ENCODE peak calls at places on chromosome 1, in six cellular contexts. Z is testis, I is astrocyte of the cerebellum, P is epithelial cell of esophagus, Q is mucosa of descending colon, X is neural progenitor cell. D is an unnamed sample.

GRCh38 chr1:218517507-218517906 is 172.4 kb downstream of the TGFB2 start:
- DNase-seq in Z (no peak), I (no peak), P (no peak), Q (no peak), X (no peak), D (no peak)

GRCh38 chr1:238119060-238119459 is 228.3 kb upstream of the ZP4 start:
- DNase-seq in Z (no peak), I (no peak), P (no peak), Q (no peak), X (peak; percentile 37), D (no peak)

GRCh38 chr1:158390342-158390741 is 8.9 kb downstream of the OR10T2 start:
- DNase-seq in Z (no peak), I (no peak), P (no peak), Q (no peak), X (no peak), D (no peak)

GRCh38 chr1:22077728-22078127 is 25.2 kb downstream of the CDC42 start:
- DNase-seq in Z (no peak), I (no peak), P (peak; percentile 46), Q (no peak), X (no peak), D (no peak)

GRCh38 chr1:37239225-37239740 is 205.0 kb upstream of the GRIK3 start:
- DNase-seq in Z (no peak), I (no peak), P (no peak), Q (no peak), X (no peak), D (no peak)

GRCh38 chr1:24957808-24958752 is 28.0 kb upstream of the RUNX3 start:
- DNase-seq in Z (no peak), I (no peak), P (no peak), Q (no peak), X (no peak), D (no peak)

GRCh38 chr1:150703427-150703826 is 6.5 kb upstream of the GOLPH3L start:
- DNase-seq in Z (no peak), I (no peak), P (no peak), Q (no peak), X (no peak), D (no peak)

GRCh38 chr1:206082831-206083695 is 30.1 kb downstream of the RHEX start:
- DNase-seq in Z (no peak), I (no peak), P (no peak), Q (no peak), X (no peak), D (no peak)

GRCh38 chr1:34362949-34363348 is 186.2 kb downstream of the C1orf94 start:
- DNase-seq in Z (no peak), I (no peak), P (no peak), Q (no peak), X (no peak), D (no peak)

GRCh38 chr1:201475121-201475520 is 6.1 kb upstream of the PHLDA3 start:
- DNase-seq in Z (no peak), I (no peak), P (peak; percentile 93), Q (no peak), X (no peak), D (no peak)

GRCh38 chr1:100456880-100457279 is 81.1 kb upstream of the GPR88 start:
- DNase-seq in Z (no peak), I (no peak), P (peak; percentile 41), Q (no peak), X (no peak), D (no peak)

GRCh38 chr1:65419681-65420589 is 533 bp upstream of the LEPR start:
- DNase-seq in Z (peak; percentile 99), I (peak; percentile 96), P (peak; percentile 99), Q (peak; percentile 98), X (peak; percentile 98), D (peak; percentile 94)

GRCh38 chr1:65420590-65421340 is at the start of the genes LEPR and LEPROT:
- DNase-seq in Z (no peak), I (peak; percentile 31), P (no peak), Q (no peak), X (peak; percentile 85), D (no peak)

GRCh38 chr1:65416767-65417166 is 3.7 kb upstream of the LEPR start:
- DNase-seq in Z (no peak), I (no peak), P (no peak), Q (no peak), X (no peak), D (no peak)

GRCh38 chr1:65418522-65419185 is 1.8 kb upstream of the LEPR start:
- DNase-seq in Z (no peak), I (no peak), P (peak; percentile 64), Q (no peak), X (no peak), D (no peak)

DNA sequence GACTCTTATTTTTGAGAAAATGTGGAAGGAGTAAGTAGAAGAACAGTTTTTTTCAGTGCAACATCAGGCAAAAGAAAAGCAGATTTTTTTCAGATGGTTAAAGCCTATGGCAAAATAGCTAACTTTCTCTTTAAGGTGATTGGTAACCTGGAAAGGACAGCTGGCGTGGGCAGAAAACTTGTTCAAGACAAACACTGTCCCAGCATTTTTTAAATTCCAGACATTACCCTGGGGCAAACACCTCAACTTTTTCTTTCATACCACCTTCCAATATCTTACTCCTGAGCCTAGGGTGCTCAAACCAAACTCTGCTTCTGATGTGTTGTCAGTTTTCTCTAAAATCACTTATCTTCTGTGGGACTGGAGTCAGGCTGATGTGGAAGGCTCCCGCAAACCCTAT is 2.7 kb upstream of the LEPR start:
- DNase-seq in Z (no peak), I (no peak), P (peak; percentile 64), Q (no peak), X (no peak), D (no peak)
- H3K4me3 ChIP-seq in Z (no peak overlapping the region), I (no peak overlapping the region), P (no peak overlapping the region), Q (no peak overlapping the region), X (no peak overlapping the region), D (no peak overlapping the region)

DNA sequence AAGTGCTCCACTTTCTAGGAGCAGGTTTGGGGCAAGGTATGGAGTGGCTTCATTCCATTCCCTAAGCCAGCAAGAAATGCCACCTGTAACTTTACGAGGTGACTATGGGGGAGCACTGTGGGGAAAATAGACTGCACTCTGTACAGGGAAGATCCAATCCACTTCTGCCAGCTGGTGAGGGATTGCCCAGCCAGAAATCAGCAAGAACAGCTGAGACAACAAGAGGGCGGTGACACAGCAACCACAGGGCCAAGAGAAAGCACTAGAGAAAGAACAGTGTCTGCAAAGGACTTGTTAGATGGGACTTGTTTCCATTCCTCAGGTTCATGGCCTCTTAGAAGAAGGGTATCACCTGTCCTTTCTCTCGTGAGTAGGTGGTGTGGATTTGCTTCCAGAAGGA is 19.6 kb downstream of the CAPN8 start:
- DNase-seq in Z (no peak), I (no peak), P (no peak), Q (peak; percentile 64), X (no peak), D (no peak)
- H3K4me3 ChIP-seq in Z (no peak overlapping the region), I (no peak overlapping the region), P (no peak overlapping the region), Q (no peak overlapping the region), X (no peak overlapping the region), D (no peak overlapping the region)

GRCh38 chr1:247908761-247909160 is 11.3 kb upstream of the OR2T8 start:
- DNase-seq in Z (no peak), I (no peak), P (no peak), Q (no peak), X (no peak), D (no peak)

GRCh38 chr1:247905181-247905580 is 9.8 kb downstream of the OR2W3 start:
- DNase-seq in Z (no peak), I (no peak), P (no peak), Q (no peak), X (no peak), D (no peak)

GRCh38 chr1:247905899-247906503 is 10.6 kb downstream of the OR2W3 start:
- DNase-seq in Z (no peak), I (no peak), P (no peak), Q (no peak), X (no peak), D (no peak)

GRCh38 chr1:247904122-247904521 is 8.7 kb downstream of the OR2W3 start:
- DNase-seq in Z (no peak), I (no peak), P (no peak), Q (no peak), X (no peak), D (no peak)

DNA sequence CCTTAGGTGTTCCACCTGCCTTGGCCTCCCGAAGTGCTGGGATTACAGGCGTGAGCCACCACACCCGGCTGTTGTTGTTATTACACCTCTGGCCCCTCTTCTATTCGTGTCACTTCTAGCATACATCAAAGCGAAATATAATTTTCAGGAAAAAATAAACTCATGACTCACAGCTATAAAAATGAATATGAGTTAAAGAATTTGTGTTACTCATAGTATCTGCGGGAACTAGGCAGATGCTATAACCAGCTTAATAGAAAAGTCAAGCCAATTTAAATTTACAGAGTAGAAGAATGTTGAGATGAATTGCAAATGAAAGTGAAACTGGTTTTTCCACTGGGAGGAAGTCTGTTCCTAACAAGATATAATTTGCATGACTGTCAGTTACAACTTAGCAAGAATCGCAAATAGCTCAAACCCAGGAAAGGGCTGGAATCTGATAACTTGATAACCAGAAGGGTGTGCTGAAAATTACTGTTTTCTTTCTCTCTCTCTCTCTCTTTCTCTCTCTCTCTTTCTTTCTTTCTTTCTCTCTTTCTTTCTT is 11.2 kb downstream of the OR2W3 start:
- DNase-seq in Z (no peak), I (peak; percentile 47), P (peak; percentile 46), Q (no peak), X (no peak), D (peak; percentile 2)
- H3K4me3 ChIP-seq in Z (no peak overlapping the region), I (no peak overlapping the region), P (no peak overlapping the region), Q (no peak overlapping the region), X (no peak overlapping the region), D (no peak overlapping the region)

DNA sequence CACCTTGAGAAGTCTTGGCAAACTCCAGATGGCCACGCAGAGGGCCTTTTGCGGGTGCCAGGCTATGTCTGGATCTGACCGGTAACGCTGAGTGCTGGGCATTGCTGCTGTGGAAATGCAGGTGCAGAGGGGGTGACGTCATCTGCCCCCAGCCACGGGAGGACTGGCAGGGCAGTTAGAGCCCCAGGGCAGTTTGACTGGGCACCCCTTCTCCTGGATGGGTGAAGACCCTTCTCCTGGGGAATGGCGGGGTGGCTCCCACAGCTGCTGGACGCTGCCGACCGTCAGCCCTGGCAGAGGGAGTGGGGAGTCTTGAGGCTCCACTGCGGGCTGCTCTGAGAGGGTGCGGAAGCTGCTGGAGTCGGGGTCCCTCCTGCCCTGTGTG is 12.6 kb upstream of the EDN2 start:
- DNase-seq in Z (no peak), I (no peak), P (no peak), Q (no peak), X (no peak), D (no peak)
- H3K4me3 ChIP-seq in Z (no peak overlapping the region), I (no peak overlapping the region), P (no peak overlapping the region), Q (no peak overlapping the region), X (no peak overlapping the region), D (no peak overlapping the region)

GRCh38 chr1:73218995-73219546 is 936.7 kb upstream of the NEGR1 start:
- DNase-seq in Z (no peak), I (no peak), P (no peak), Q (no peak), X (no peak), D (no peak)
- H3K4me3 ChIP-seq in Z (no peak overlapping the region), I (no peak overlapping the region), P (no peak overlapping the region), Q (no peak overlapping the region), X (no peak overlapping the region), D (no peak overlapping the region)

GRCh38 chr1:110674337-110675059 is at the start of gene KCNA3:
- DNase-seq in Z (peak; percentile 56), I (no peak), P (no peak), Q (peak; percentile 35), X (peak; percentile 91), D (no peak)

GRCh38 chr1:110672753-110673108 is 2.0 kb downstream of the KCNA3 start:
- DNase-seq in Z (no peak), I (no peak), P (no peak), Q (peak; percentile 13), X (no peak), D (no peak)

GRCh38 chr1:110673805-110674336 is 869 bp downstream of the KCNA3 start:
- DNase-seq in Z (no peak), I (no peak), P (no peak), Q (no peak), X (no peak), D (no peak)

GRCh38 chr1:110672001-110672752 is 2.6 kb downstream of the KCNA3 start:
- DNase-seq in Z (no peak), I (no peak), P (no peak), Q (peak; percentile 45), X (peak; percentile 69), D (no peak)

GRCh38 chr1:110673197-110673701 is 1.5 kb downstream of the KCNA3 start:
- DNase-seq in Z (no peak), I (no peak), P (no peak), Q (no peak), X (no peak), D (no peak)
- H3K4me3 ChIP-seq in Z (no peak overlapping the region), I (no peak overlapping the region), P (no peak overlapping the region), Q (peak overlapping the region; percentile 18), X (no peak overlapping the region), D (no peak overlapping the region)

D was measured in skeletal muscle cell.